ENCODE peak calls at places on chromosomes 4 and X, in four cellular contexts. K, Y, J and S are unnamed samples.
A peak's percentile ranks its signal among the peaks of the same experiment; 100 is the strongest.

GRCh38 chrX:123959281-123960063 is 2.0 kb upstream of the STAG2 start:
- DNase-seq in K (peak; percentile 48), Y (peak; percentile 64), J (peak; percentile 28), S (peak; percentile 19)

GRCh38 chr4:8861576-8862279 is 9.9 kb downstream of the HMX1 start:
- DNase-seq in K (no peak), Y (no peak), J (no peak), S (no peak)

GRCh38 chrX:150506486-150506885 is 61.9 kb upstream of the MTM1 start:
- DNase-seq in K (peak; percentile 38), Y (no peak), J (no peak), S (no peak)

GRCh38 chrX:1281511-1281910 is 12.9 kb downstream of the CSF2RA start:
- DNase-seq in K (no peak), Y (peak; percentile 80), J (peak; percentile 10), S (no peak)

GRCh38 chr4:65383589-65384305 is 286.5 kb downstream of the EPHA5 start:
- DNase-seq in K (no peak), Y (peak; percentile 60), J (no peak), S (no peak)

GRCh38 chr4:57156242-57156990 is 46.2 kb upstream of the IGFBP7 start:
- DNase-seq in K (no peak), Y (peak; percentile 29), J (peak; percentile 20), S (no peak)

GRCh38 chrX:102745513-102746133 is 25.1 kb downstream of the GPRASP3 start:
- DNase-seq in K (no peak), Y (no peak), J (no peak), S (no peak)

GRCh38 chrX:63686878-63687714 is 97.9 kb downstream of the ARHGEF9 start:
- DNase-seq in K (no peak), Y (peak; percentile 30), J (peak; percentile 36), S (no peak)

GRCh38 chrX:19682712-19683331 is 167.5 kb upstream of the MAP3K15 start:
- DNase-seq in K (peak; percentile 38), Y (peak; percentile 36), J (peak; percentile 51), S (peak; percentile 4)

GRCh38 chrX:31423575-31424284 is 351.9 kb upstream of the FTHL17 start:
- DNase-seq in K (peak; percentile 14), Y (peak; percentile 17), J (peak; percentile 43), S (no peak)

GRCh38 chrX:32644476-32644875 is 566.9 kb downstream of the DMD start:
- DNase-seq in K (no peak), Y (no peak), J (no peak), S (no peak)

GRCh38 chr4:16717266-16717970 is 181.0 kb downstream of the LDB2 start:
- DNase-seq in K (no peak), Y (no peak), J (no peak), S (no peak)

GRCh38 chr4:40183615-40184411 is 13.0 kb upstream of the RHOH start:
- DNase-seq in K (no peak), Y (no peak), J (no peak), S (no peak)

GRCh38 chr4:40180356-40180755 is 16.5 kb upstream of the RHOH start:
- DNase-seq in K (no peak), Y (peak; percentile 42), J (no peak), S (no peak)

GRCh38 chr4:40182979-40183378 is 13.9 kb upstream of the RHOH start:
- DNase-seq in K (no peak), Y (no peak), J (no peak), S (no peak)

GRCh38 chr4:40179360-40179759 is 17.5 kb upstream of the RHOH start:
- DNase-seq in K (no peak), Y (no peak), J (no peak), S (no peak)

DNA sequence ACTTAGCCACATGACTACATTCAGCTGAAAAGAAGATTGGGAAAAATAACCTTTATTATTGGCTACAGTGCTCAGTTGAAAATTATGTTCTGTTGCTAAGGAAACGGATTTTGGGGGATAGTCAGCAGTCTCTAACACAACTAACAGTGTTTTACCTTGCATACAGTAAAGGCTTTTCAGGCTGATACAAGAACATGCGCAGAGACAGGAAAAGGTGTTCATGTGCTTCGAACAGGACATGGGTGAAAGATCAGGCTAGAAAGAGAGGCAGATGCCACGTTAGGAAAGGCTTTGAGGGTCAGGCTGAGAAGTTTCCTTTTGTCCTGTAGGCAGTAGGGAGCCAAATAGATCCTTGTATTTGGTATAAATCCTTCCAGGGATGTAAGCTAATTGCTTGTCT is 14.8 kb upstream of the RHOH start:
- DNase-seq in K (no peak), Y (no peak), J (no peak), S (no peak)
- H3K27ac ChIP-seq in K (no peak overlapping the region), Y (peak overlapping the region; percentile 22), J (no peak overlapping the region), S (no peak overlapping the region)

DNA sequence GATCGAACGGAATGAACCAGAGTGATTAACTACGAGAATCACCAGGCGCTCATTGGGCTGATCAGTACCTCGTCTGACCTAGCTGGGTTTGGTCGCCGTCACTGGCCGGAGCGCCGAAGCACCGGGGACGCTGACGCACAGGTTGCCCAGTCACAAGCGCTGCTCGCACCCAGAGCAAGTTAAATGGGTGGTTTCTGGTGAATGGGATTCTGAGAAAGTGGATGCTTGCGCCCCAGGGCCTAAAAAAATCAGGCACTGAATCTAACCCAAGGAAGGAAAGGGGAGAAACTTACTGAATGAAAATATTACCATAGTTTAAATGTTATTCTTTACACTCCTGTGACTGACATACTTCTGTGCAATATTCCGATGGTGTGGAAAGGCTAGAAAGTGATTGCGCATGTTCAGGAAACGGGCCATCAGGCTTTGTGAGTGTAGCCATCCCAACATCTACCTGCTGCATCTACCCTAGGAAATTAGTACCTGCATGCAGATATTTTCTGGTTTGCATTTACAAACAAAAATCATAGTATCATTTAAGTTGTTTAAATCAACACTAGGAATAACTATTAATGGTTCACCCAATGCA is 792 bp upstream of the ABCG2 start:
- DNase-seq in K (peak; percentile 13), Y (peak; percentile 80), J (no peak), S (no peak)
- H3K27ac ChIP-seq in K (no peak overlapping the region), Y (peak overlapping the region; percentile 89), J (peak overlapping the region; percentile 69), S (no peak overlapping the region)

GRCh38 chr4:99321241-99322191 is at the start of gene ADH1B:
- DNase-seq in K (peak; percentile 15), Y (no peak), J (no peak), S (no peak)

GRCh38 chr4:99315839-99316238 is 5.4 kb downstream of the ADH1B start:
- DNase-seq in K (no peak), Y (no peak), J (no peak), S (no peak)

DNA sequence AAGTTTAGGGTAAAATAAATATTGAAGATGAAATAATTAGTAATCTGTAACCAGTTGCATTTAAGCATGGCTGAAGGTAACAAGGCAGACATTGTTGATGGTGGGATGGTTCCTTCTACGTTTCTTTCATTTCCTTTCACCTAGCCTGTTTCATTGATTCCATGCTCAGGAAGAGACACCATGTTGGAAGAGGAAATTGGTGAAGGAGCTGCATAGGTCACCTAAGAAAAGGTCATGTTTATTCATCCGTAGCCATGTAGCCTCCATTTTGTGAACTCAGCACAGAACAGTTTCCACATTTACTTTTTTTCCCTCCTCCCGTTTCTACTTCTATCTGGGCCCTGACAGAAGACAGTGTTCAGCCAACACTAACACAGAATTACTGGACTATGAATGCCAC is 3.8 kb downstream of the ADH1B start:
- DNase-seq in K (no peak), Y (no peak), J (no peak), S (no peak)
- H3K27ac ChIP-seq in K (no peak overlapping the region), Y (no peak overlapping the region), J (no peak overlapping the region), S (no peak overlapping the region)

GRCh38 chr4:145732416-145732815 is 52.5 kb downstream of the C4orf51 start:
- DNase-seq in K (no peak), Y (no peak), J (no peak), S (no peak)

GRCh38 chr4:145734051-145734450 is 54.1 kb downstream of the C4orf51 start:
- DNase-seq in K (no peak), Y (no peak), J (no peak), S (no peak)

GRCh38 chr4:145731026-145731425 is 51.1 kb downstream of the C4orf51 start:
- DNase-seq in K (peak; percentile 85), Y (peak; percentile 85), J (peak; percentile 52), S (no peak)

GRCh38 chr4:145732895-145733880 is 53.2 kb downstream of the C4orf51 start:
- DNase-seq in K (peak; percentile 96), Y (peak; percentile 83), J (peak; percentile 90), S (peak; percentile 95)

GRCh38 chr4:145732001-145732400 is 52.1 kb downstream of the C4orf51 start:
- DNase-seq in K (no peak), Y (no peak), J (peak; percentile 27), S (no peak)
- H3K27ac ChIP-seq in K (peak overlapping the region; percentile 97), Y (peak overlapping the region; percentile 77), J (peak overlapping the region; percentile 42), S (no peak overlapping the region)

DNA sequence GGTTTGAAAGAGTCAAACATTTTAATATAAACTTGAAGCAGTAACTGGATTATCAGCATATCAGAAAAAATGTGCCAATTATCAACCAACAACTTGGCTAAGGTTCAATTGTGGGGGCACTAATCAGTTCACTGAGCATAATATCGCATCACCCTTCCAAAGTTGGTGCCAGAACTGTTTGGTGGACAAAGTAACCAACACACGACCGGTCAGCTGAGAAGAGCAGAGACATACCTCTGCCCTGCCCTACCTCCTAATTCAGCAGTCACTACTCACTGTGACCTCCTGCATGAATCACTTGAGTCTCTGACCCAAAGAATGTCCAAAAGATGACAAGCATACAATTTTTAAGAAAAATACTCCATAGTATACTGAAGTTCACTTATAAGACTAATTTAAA is 53.2 kb downstream of the TSPAN5 start:
- DNase-seq in K (no peak), Y (no peak), J (no peak), S (no peak)
- H3K27ac ChIP-seq in K (no peak overlapping the region), Y (no peak overlapping the region), J (no peak overlapping the region), S (no peak overlapping the region)

DNA sequence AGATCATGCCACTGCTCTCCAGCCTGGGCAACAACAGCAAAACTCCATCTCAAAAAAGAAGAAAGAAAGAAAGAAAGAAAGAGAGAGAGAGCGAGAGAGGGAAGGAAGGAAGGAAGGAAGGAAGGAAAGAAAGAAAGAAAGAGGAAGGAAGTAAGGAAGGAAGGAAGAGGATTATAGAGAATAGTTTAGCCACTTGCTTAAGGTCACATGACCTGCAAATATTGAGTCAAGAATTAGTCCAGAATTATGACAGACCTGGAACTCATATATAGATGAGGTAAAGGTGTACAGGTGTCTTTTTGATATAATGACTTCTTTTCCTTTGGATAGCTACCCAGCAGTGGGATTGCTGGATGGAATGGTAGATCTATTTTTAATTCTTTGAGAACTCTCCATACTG is 25.6 kb upstream of the ANTXR2 start:
- DNase-seq in K (no peak), Y (no peak), J (no peak), S (no peak)
- H3K27ac ChIP-seq in K (no peak overlapping the region), Y (no peak overlapping the region), J (no peak overlapping the region), S (no peak overlapping the region)

GRCh38 chr4:38113551-38113950 is 153.4 kb downstream of the PTTG2 start:
- DNase-seq in K (no peak), Y (no peak), J (no peak), S (no peak)
- H3K27ac ChIP-seq in K (no peak overlapping the region), Y (no peak overlapping the region), J (no peak overlapping the region), S (no peak overlapping the region)